ENCODE peak calls at places on chromosome 18, in six cellular contexts. Q is hippocampal formation; T is astrocyte; L is activated T-helper 1 cell treated with anti-CD3 and anti-CD28 coated beads, Interleukin-2, amount 50 U/mL, for 16 hours; M is MCF 10A; O is activated CD4-positive, alpha-beta T cell treated with anti-CD3 and anti-CD28 coated beads, Interleukin-2, amount 10 ng/mL, durations not matched to agents 7 days and 5 days. H is an unnamed sample.

GRCh38 chr18:22031581-22031980 is 137.8 kb upstream of the GATA6 start:
- DNase-seq in Q (no peak), L (no peak), T (no peak), M (peak), O (no peak), H (no peak)

GRCh38 chr18:54222922-54223567 is 1.4 kb downstream of the MBD2 start:
- DNase-seq in O (peak), Q (no peak), T (no peak), M (no peak), L (no peak), H (no peak)

GRCh38 chr18:48213791-48214190 is 195.4 kb downstream of the ZBTB7C start:
- DNase-seq in L (no peak), Q (no peak), M (no peak), O (no peak), T (no peak), H (no peak)

GRCh38 chr18:6729247-6730091 is at the start of gene ARHGAP28:
- DNase-seq in T (peak), M (peak), O (peak), L (no peak), Q (peak), H (no peak)

GRCh38 chr18:1848716-1849115 is 722.6 kb downstream of the METTL4 start:
- DNase-seq in T (peak), M (peak), Q (no peak), L (no peak), O (no peak), H (no peak)

GRCh38 chr18:58805482-58806187 is 59.0 kb upstream of the ZNF532 start:
- DNase-seq in O (no peak), M (no peak), Q (no peak), L (no peak), T (no peak), H (no peak)

GRCh38 chr18:63579643-63580042 is 7.5 kb upstream of the SERPINB13 start:
- DNase-seq in Q (no peak), L (no peak), T (no peak), M (no peak), O (no peak), H (no peak)

GRCh38 chr18:52077251-52077983 is 262.6 kb upstream of the DCC start:
- DNase-seq in Q (no peak), O (no peak), M (peak), T (no peak), L (no peak), H (no peak)

GRCh38 chr18:44885507-44885906 is 204.8 kb downstream of the SETBP1 start:
- DNase-seq in T (no peak), O (no peak), Q (no peak), L (no peak), M (no peak), H (no peak)

GRCh38 chr18:25827961-25828561 is 262.4 kb downstream of the SS18 start:
- DNase-seq in Q (no peak), L (no peak), M (no peak), O (no peak), T (peak), H (no peak)

GRCh38 chr18:79742076-79742475 is 55.7 kb upstream of the KCNG2 start:
- DNase-seq in M (no peak), L (no peak), T (no peak), Q (no peak), O (no peak), H (no peak)

GRCh38 chr18:31929273-31929672 is 13.7 kb downstream of the TRAPPC8 start:
- DNase-seq in T (no peak), O (no peak), Q (no peak), L (no peak), M (no peak), H (no peak)

GRCh38 chr18:12543697-12544096 is 114.2 kb downstream of the SPIRE1 start:
- DNase-seq in M (no peak), L (no peak), T (peak), O (no peak), Q (no peak), H (no peak)

GRCh38 chr18:58895385-58895784 is 30.7 kb downstream of the ZNF532 start:
- DNase-seq in Q (no peak), T (no peak), O (no peak), L (no peak), M (no peak), H (no peak)

GRCh38 chr18:41075212-41075611 is 879.8 kb upstream of the PIK3C3 start:
- DNase-seq in Q (no peak), O (no peak), L (no peak), M (peak), T (peak), H (peak)

GRCh38 chr18:77132369-77133050 is at the start of gene MBP:
- DNase-seq in L (peak), O (peak), T (no peak), M (peak), Q (no peak), H (no peak)

GRCh38 chr18:47720741-47721140 is 209.7 kb downstream of the SMAD2 start:
- DNase-seq in T (no peak), L (no peak), O (no peak), M (no peak), Q (no peak), H (no peak)

GRCh38 chr18:42030586-42031182 is 75.7 kb downstream of the PIK3C3 start:
- DNase-seq in O (no peak), Q (no peak), T (peak), M (peak), L (no peak), H (no peak)

GRCh38 chr18:23617412-23618009 is 31.2 kb upstream of the NPC1 start:
- DNase-seq in L (no peak), Q (no peak), O (no peak), M (no peak), T (no peak), H (no peak)

GRCh38 chr18:8601277-8602032 is 7.8 kb upstream of the RAB12 start:
- DNase-seq in M (no peak), T (no peak), Q (no peak), L (no peak), O (no peak), H (no peak)

H was measured in HS-5.